ENCODE peak calls at places on chromosomes 7 and 10, in four cellular contexts. L, U, A and E are unnamed samples.

GRCh38 chr7:229184-229964 is 37.0 kb downstream of the FAM20C start:
- DNase-seq in L (no peak), U (no peak), A (peak), E (no peak)

GRCh38 chr7:70530191-70530590 is 601.8 kb upstream of the GALNT17 start:
- DNase-seq in L (no peak), U (no peak), A (no peak), E (no peak)

GRCh38 chr10:50385610-50386009 is 134.3 kb upstream of the ASAH2 start:
- DNase-seq in L (peak), U (no peak), A (no peak), E (no peak)

GRCh38 chr7:43071604-43072003 is 40.8 kb upstream of the HECW1 start:
- DNase-seq in L (peak), U (no peak), A (no peak), E (no peak)

GRCh38 chr7:98452791-98453190 is 51.9 kb upstream of the BAIAP2L1 start:
- DNase-seq in L (no peak), U (no peak), A (no peak), E (no peak)

GRCh38 chr10:49643296-49644034 is 29.6 kb downstream of the CHAT start:
- DNase-seq in L (no peak), U (no peak), A (no peak), E (no peak)

GRCh38 chr10:57699944-57700343 is 567.8 kb downstream of the IPMK start:
- DNase-seq in L (peak), U (no peak), A (no peak), E (no peak)

GRCh38 chr10:101967713-101968112 is 88.3 kb downstream of the ARMH3 start:
- DNase-seq in L (no peak), U (no peak), A (no peak), E (no peak)

GRCh38 chr10:88792656-88793055 is 9.9 kb upstream of the LIPM start:
- DNase-seq in L (peak), U (no peak), A (no peak), E (no peak)

GRCh38 chr10:132705173-132705572 is 80.8 kb downstream of the NKX6-2 start:
- DNase-seq in L (no peak), U (no peak), A (peak), E (no peak)

GRCh38 chr7:38179719-38180333 is 1.8 kb downstream of the STARD3NL start:
- DNase-seq in L (peak), U (no peak), A (no peak), E (no peak)

GRCh38 chr10:13437026-13437555 is 89.0 kb upstream of the SEPHS1 start:
- DNase-seq in L (no peak), U (no peak), A (no peak), E (no peak)

GRCh38 chr7:70726951-70727378 is 405.0 kb upstream of the GALNT17 start:
- DNase-seq in L (no peak), U (no peak), A (no peak), E (no peak)

GRCh38 chr10:24287559-24288195 is 78.7 kb downstream of the KIAA1217 start:
- DNase-seq in L (no peak), U (no peak), A (no peak), E (no peak)

GRCh38 chr10:44627591-44628354 is 242.9 kb upstream of the CXCL12 start:
- DNase-seq in L (no peak), U (no peak), A (no peak), E (no peak)

GRCh38 chr10:86799188-86799845 is 42.9 kb downstream of the BMPR1A start:
- DNase-seq in L (no peak), U (no peak), A (no peak), E (no peak)

GRCh38 chr10:132692311-132692710 is 93.6 kb downstream of the NKX6-2 start:
- DNase-seq in L (no peak), U (no peak), A (no peak), E (no peak)

GRCh38 chr7:25951414-25952276 is 200.4 kb upstream of the NFE2L3 start:
- DNase-seq in L (peak), U (no peak), A (peak), E (no peak)

GRCh38 chr7:123635551-123636359 is 19.9 kb upstream of the LMOD2 start:
- DNase-seq in L (peak), U (no peak), A (peak), E (no peak)

GRCh38 chr10:131561897-131562296 is 250.4 kb upstream of the TCERG1L start:
- DNase-seq in L (no peak), U (no peak), A (no peak), E (no peak)

GRCh38 chr7:48611993-48612392 is 312.4 kb upstream of the CDC14C start:
- DNase-seq in L (no peak), U (no peak), A (no peak), E (no peak)

GRCh38 chr7:140475747-140476333 is 3.5 kb downstream of the MKRN1 start:
- DNase-seq in L (peak), U (no peak), A (peak), E (peak)

GRCh38 chr10:76242956-76243355 is 811.5 kb downstream of the LRMDA start:
- DNase-seq in L (no peak), U (no peak), A (no peak), E (no peak)

GRCh38 chr7:157951300-157952049 is 614.7 kb downstream of the DNAJB6 start:
- DNase-seq in L (no peak), U (no peak), A (no peak), E (no peak)

GRCh38 chr10:77287647-77288120 is 349.9 kb downstream of the KCNMA1 start:
- DNase-seq in L (no peak), U (no peak), A (no peak), E (no peak)

GRCh38 chr7:3431306-3431705 is 130.3 kb downstream of the SDK1 start:
- DNase-seq in L (no peak), U (no peak), A (no peak), E (no peak)

GRCh38 chr7:46109447-46109846 is 188.4 kb upstream of the IGFBP3 start:
- DNase-seq in L (no peak), U (no peak), A (no peak), E (no peak)

GRCh38 chr7:42617071-42617705 is 294.7 kb downstream of the C7orf25 start:
- DNase-seq in L (no peak), U (no peak), A (no peak), E (no peak)

GRCh38 chr10:690227-691161 is 1.0 kb upstream of the DIP2C start:
- DNase-seq in L (no peak), U (no peak), A (no peak), E (no peak)

GRCh38 chr7:68613897-68614296 is 984.4 kb upstream of the AUTS2 start:
- DNase-seq in L (no peak), U (no peak), A (no peak), E (no peak)

GRCh38 chr7:835021-835420 is 2.7 kb downstream of the SUN1 start:
- DNase-seq in L (no peak), U (no peak), A (no peak), E (no peak)

GRCh38 chr7:100804681-100805431 is 22.5 kb downstream of the EPHB4 start:
- DNase-seq in L (no peak), U (no peak), A (no peak), E (no peak)

GRCh38 chr7:135169936-135170222 is 628 bp downstream of the CYREN start:
- DNase-seq in L (no peak), U (no peak), A (no peak), E (no peak)

GRCh38 chr7:87106974-87107612 is 45.2 kb upstream of the DMTF1 start:
- DNase-seq in L (peak), U (no peak), A (no peak), E (no peak)

GRCh38 chr7:36784991-36785940 is 61.0 kb upstream of the AOAH start:
- DNase-seq in L (no peak), U (no peak), A (no peak), E (peak)

GRCh38 chr10:17200885-17201164 is 647 bp downstream of the TRDMT1 start:
- DNase-seq in L (peak), U (no peak), A (peak), E (peak)

GRCh38 chr10:99930731-99931550 is 78.8 kb downstream of the DNMBP start:
- DNase-seq in L (no peak), U (no peak), A (no peak), E (no peak)

GRCh38 chr10:13614530-13615332 is 28.0 kb downstream of the PRPF18 start:
- DNase-seq in L (no peak), U (no peak), A (no peak), E (no peak)

GRCh38 chr10:62577666-62578291 is 203.6 kb downstream of the ZNF365 start:
- DNase-seq in L (no peak), U (no peak), A (no peak), E (no peak)